ENCODE peak calls at places on chromosomes 5 and 9, in seven cellular contexts. P, J, O, E, W, K and L are unnamed samples. For H3K4me1 and H3K27me3, the result is how much of the 10 kb centered on the place peaks cover.

GRCh38 chr9:94692601-94693000 is 33.9 kb upstream of the AOPEP start:
- DNase-seq in P (no peak), J (no peak), O (no peak), E (peak), W (no peak), K (no peak), L (no peak)

GRCh38 chr9:78578016-78578555 is 281.2 kb downstream of the PSAT1 start:
- DNase-seq in P (no peak), J (no peak), O (no peak), E (no peak), W (no peak), K (no peak), L (no peak)

GRCh38 chr5:109186759-109187158 is 223.0 kb downstream of the PJA2 start:
- DNase-seq in P (no peak), J (no peak), O (no peak), E (no peak), W (no peak), K (no peak), L (no peak)

GRCh38 chr5:173893192-173893561 is 5.0 kb downstream of the CPEB4 start:
- DNase-seq in P (no peak), J (no peak), O (no peak), E (no peak), W (no peak), K (no peak), L (no peak)

GRCh38 chr5:163912023-163912422 is 406.6 kb downstream of the MAT2B start:
- DNase-seq in P (no peak), J (no peak), O (no peak), E (no peak), W (no peak), K (no peak), L (no peak)

GRCh38 chr5:1728846-1729245 is 70.8 kb downstream of the MRPL36 start:
- DNase-seq in P (peak), J (no peak), O (no peak), E (no peak), W (no peak), K (no peak), L (no peak)

GRCh38 chr9:91131433-91131839 is 230.3 kb downstream of the AUH start:
- DNase-seq in P (no peak), J (no peak), O (peak), E (no peak), W (peak), K (no peak), L (peak)

GRCh38 chr9:20225841-20226240 is 396.5 kb downstream of the MLLT3 start:
- DNase-seq in P (no peak), J (no peak), O (no peak), E (no peak), W (no peak), K (no peak), L (no peak)

GRCh38 chr5:54234304-54234938 is 76.0 kb downstream of the ARL15 start:
- DNase-seq in P (no peak), J (no peak), O (peak), E (no peak), W (no peak), K (no peak), L (no peak)

GRCh38 chr9:80040457-80040856 is 468.7 kb downstream of the TLE4 start:
- DNase-seq in P (no peak), J (no peak), O (no peak), E (no peak), W (no peak), K (no peak), L (no peak)

GRCh38 chr9:136245194-136246150 is at the start of gene QSOX2:
- DNase-seq in P (peak), J (peak), O (peak), E (peak), W (peak), K (peak), L (peak)

GRCh38 chr9:72884521-72884920 is 68.3 kb downstream of the ALDH1A1 start:
- DNase-seq in P (no peak), J (no peak), O (no peak), E (no peak), W (no peak), K (no peak), L (no peak)

GRCh38 chr9:87564111-87564510 is 66.4 kb downstream of the DAPK1 start:
- DNase-seq in P (no peak), J (no peak), O (no peak), E (no peak), W (no peak), K (no peak), L (no peak)

GRCh38 chr9:128790536-128790935 is 3.5 kb downstream of the TBC1D13 start:
- DNase-seq in P (no peak), J (no peak), O (no peak), E (no peak), W (no peak), K (no peak), L (no peak)

GRCh38 chr9:128786681-128787582 is at the start of gene TBC1D13:
- DNase-seq in P (peak), J (peak), O (peak), E (peak), W (peak), K (peak), L (peak)

GRCh38 chr9:128788445-128788844 is 1.4 kb downstream of the TBC1D13 start:
- DNase-seq in P (no peak), J (no peak), O (no peak), E (no peak), W (no peak), K (no peak), L (no peak)

GRCh38 chr9:128785427-128785826 is 1.6 kb upstream of the TBC1D13 start:
- DNase-seq in P (no peak), J (no peak), O (no peak), E (no peak), W (no peak), K (no peak), L (no peak)

GRCh38 chr9:128787583-128788156 is 617 bp downstream of the TBC1D13 start:
- DNase-seq in P (no peak), J (no peak), O (no peak), E (no peak), W (no peak), K (no peak), L (no peak)
- H3K4me3 ChIP-seq in P (peak), J (peak), O (peak), E (peak), W (peak), K (peak), L (peak)

DNA sequence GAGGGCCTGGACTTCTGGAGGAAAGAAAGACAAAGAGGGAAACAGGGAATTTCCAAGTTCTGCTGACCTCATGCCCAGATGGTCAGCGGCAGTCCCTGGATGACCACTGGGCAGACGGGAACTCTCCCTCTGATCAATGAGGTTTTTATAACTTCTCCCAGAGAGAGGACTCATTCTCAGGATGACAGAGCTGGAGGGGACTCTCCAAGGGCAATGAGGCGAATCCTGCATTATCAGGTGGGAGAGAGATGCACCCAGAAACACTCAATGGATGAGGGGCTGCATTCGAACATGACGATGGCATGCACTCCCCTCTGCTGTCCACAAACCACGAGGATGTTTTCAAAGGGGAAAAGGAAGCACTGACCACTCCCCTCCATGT is 12.7 kb downstream of the TNIP1 start:
- DNase-seq in P (no peak), J (no peak), O (peak), E (no peak), W (no peak), K (no peak), L (no peak)
- H3K4me1 ChIP-seq in P (half or more), J (half or more), O (under half), E (under half), W (half or more), K (under half), L (under half)

GRCh38 chr9:134264169-134264568 is 62.1 kb upstream of the RXRA start:
- DNase-seq in P (no peak), J (no peak), O (no peak), E (no peak), W (no peak), K (no peak), L (no peak)
- H3K27me3 ChIP-seq in P (under half), J (under half), O (under half), E (under half), W (under half), K (under half), L (under half)

GRCh38 chr5:176906796-176907195 is 7.7 kb upstream of the HK3 start:
- DNase-seq in P (no peak), J (no peak), O (no peak), E (no peak), W (no peak), K (no peak), L (no peak)
- H3K4me3 ChIP-seq in P (no peak), J (no peak), O (no peak), E (no peak), W (no peak), K (no peak), L (no peak)

GRCh38 chr9:124284940-124285441 is 27.2 kb downstream of the NEK6 start:
- DNase-seq in P (no peak), J (peak), O (peak), E (no peak), W (no peak), K (no peak), L (no peak)

GRCh38 chr9:124286292-124286931 is 28.7 kb downstream of the NEK6 start:
- DNase-seq in P (peak), J (no peak), O (peak), E (no peak), W (no peak), K (no peak), L (no peak)

GRCh38 chr9:124284237-124284831 is 26.6 kb downstream of the NEK6 start:
- DNase-seq in P (peak), J (peak), O (peak), E (no peak), W (no peak), K (no peak), L (no peak)

GRCh38 chr9:124285490-124285889 is 27.7 kb downstream of the NEK6 start:
- DNase-seq in P (no peak), J (no peak), O (no peak), E (no peak), W (no peak), K (no peak), L (no peak)

DNA sequence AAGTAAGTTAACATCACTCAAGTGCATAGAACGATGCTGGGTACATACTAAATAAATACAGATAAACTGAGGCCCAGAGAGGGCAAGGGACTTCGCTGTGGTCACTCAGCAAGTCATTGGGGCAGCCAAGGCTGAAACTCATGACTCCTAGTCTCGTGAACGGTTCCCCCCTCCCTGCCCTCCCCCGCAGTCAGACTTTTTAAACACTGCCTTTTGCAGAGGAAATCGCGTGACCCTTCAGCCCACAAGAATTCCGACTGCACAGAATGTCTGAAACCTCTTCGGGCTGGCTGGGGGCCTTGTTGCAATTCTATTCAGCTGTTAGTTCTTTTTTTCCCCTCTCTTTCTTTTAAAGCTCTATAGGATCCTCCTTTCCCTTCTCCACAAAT is 28.1 kb downstream of the NEK6 start:
- DNase-seq in P (peak), J (peak), O (peak), E (no peak), W (no peak), K (peak), L (peak)
- H3K4me1 ChIP-seq in P (half or more), J (half or more), O (half or more), E (under half), W (under half), K (under half), L (under half)

DNA sequence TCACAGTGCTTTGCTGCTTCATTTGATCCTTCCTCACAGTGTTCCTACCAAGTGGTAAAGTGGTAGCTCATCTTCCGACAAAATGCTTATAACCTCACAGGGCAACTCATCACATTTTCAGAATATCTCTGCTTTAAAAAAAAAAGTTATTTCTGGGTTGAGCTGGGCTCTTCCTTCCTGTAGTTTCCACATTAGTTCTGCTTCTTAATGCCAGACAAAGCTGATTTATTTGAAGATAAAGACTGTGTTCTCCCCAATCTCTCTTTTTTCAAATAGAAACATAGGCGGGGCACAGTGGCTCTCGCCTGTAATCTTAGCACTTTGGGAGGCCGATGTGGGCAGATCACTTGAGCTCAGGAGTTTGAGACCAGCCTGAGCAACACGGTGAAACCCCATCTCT is 273.1 kb downstream of the ACTL7B start:
- DNase-seq in P (no peak), J (no peak), O (no peak), E (no peak), W (no peak), K (no peak), L (no peak)
- H3K27me3 ChIP-seq in P (under half), J (half or more), O (under half), E (under half), W (under half), K (under half), L (under half)

GRCh38 chr9:89037325-89037724 is 46.1 kb downstream of the S1PR3 start:
- DNase-seq in P (no peak), J (no peak), O (no peak), E (no peak), W (no peak), K (no peak), L (no peak)

GRCh38 chr9:89039664-89040063 is 48.4 kb downstream of the S1PR3 start:
- DNase-seq in P (no peak), J (no peak), O (no peak), E (no peak), W (no peak), K (no peak), L (no peak)

GRCh38 chr9:89037891-89038290 is 46.6 kb downstream of the S1PR3 start:
- DNase-seq in P (no peak), J (no peak), O (no peak), E (no peak), W (no peak), K (no peak), L (no peak)

GRCh38 chr9:89038354-89039091 is 47.3 kb downstream of the S1PR3 start:
- DNase-seq in P (no peak), J (no peak), O (peak), E (no peak), W (no peak), K (peak), L (no peak)

GRCh38 chr9:89039092-89039465 is 47.8 kb downstream of the S1PR3 start:
- DNase-seq in P (no peak), J (no peak), O (no peak), E (no peak), W (no peak), K (no peak), L (no peak)
- H3K4me3 ChIP-seq in P (no peak), J (no peak), O (no peak), E (no peak), W (no peak), K (no peak), L (no peak)